ENCODE peak calls at places on chromosomes 7 and 10, in eight cellular contexts. M is heart right ventricle; K is CD8-positive, alpha-beta T cell; R is vagina; C is lung; V is uterus; N is GM23338; Q is esophagus squamous epithelium. O is an unnamed sample. For H3K36me3, the result is how much of the 10 kb centered on the place peaks cover.

GRCh38 chr10:17850526-17850925 is 41.4 kb downstream of the MRC1 start:
- DNase-seq in K (no peak), C (no peak), M (no peak), Q (no peak), V (no peak), N (peak), R (no peak), O (no peak)

GRCh38 chr10:7432884-7433726 is 22.3 kb upstream of the SFMBT2 start:
- DNase-seq in K (no peak), M (no peak), C (no peak), N (peak), Q (no peak), V (no peak), R (no peak), O (no peak)

GRCh38 chr10:28661035-28661434 is 16.3 kb upstream of the BAMBI start:
- DNase-seq in M (no peak), R (no peak), Q (no peak), C (no peak), N (no peak), V (no peak), K (no peak), O (no peak)

GRCh38 chr7:159032310-159032709 is 112.4 kb downstream of the VIPR2 start:
- DNase-seq in R (peak), M (no peak), Q (no peak), N (no peak), C (peak), K (no peak), V (no peak), O (peak)

GRCh38 chr10:116085333-116085732 is 187.7 kb downstream of the GFRA1 start:
- DNase-seq in K (no peak), Q (no peak), V (no peak), M (no peak), N (no peak), R (no peak), C (no peak), O (no peak)

GRCh38 chr7:11345621-11346020 is 371.9 kb downstream of the PHF14 start:
- DNase-seq in N (no peak), Q (no peak), V (no peak), R (no peak), M (no peak), C (no peak), K (no peak), O (no peak)

GRCh38 chr7:5681979-5682546 is 99.4 kb downstream of the RNF216 start:
- DNase-seq in Q (no peak), N (no peak), M (no peak), K (no peak), R (no peak), C (no peak), V (no peak), O (no peak)

GRCh38 chr10:88820990-88821389 is 18.5 kb downstream of the LIPM start:
- DNase-seq in N (no peak), M (no peak), C (no peak), R (no peak), Q (no peak), V (no peak), K (no peak), O (no peak)

GRCh38 chr7:43112088-43112940 is at the start of gene HECW1:
- DNase-seq in C (no peak), K (no peak), M (peak), R (no peak), V (no peak), N (peak), Q (no peak), O (no peak)

GRCh38 chr7:11539853-11540252 is 292.1 kb downstream of the THSD7A start:
- DNase-seq in K (no peak), Q (no peak), V (no peak), R (no peak), C (no peak), M (no peak), N (no peak), O (no peak)

GRCh38 chr7:144866189-144866588 is 30.3 kb upstream of the TPK1 start:
- DNase-seq in M (no peak), Q (no peak), K (no peak), V (no peak), C (no peak), R (no peak), N (no peak), O (no peak)

GRCh38 chr7:157446322-157446721 is 109.5 kb downstream of the DNAJB6 start:
- DNase-seq in Q (no peak), M (no peak), N (no peak), C (no peak), V (no peak), R (no peak), K (no peak), O (no peak)

GRCh38 chr7:95927781-95928180 is 155.4 kb downstream of the DYNC1I1 start:
- DNase-seq in K (no peak), M (peak), C (no peak), R (no peak), V (no peak), N (no peak), Q (no peak), O (no peak)

GRCh38 chr10:24202181-24202570 is 6.8 kb upstream of the KIAA1217 start:
- DNase-seq in R (no peak), Q (no peak), V (no peak), K (no peak), C (no peak), M (no peak), N (peak), O (peak)

DNA sequence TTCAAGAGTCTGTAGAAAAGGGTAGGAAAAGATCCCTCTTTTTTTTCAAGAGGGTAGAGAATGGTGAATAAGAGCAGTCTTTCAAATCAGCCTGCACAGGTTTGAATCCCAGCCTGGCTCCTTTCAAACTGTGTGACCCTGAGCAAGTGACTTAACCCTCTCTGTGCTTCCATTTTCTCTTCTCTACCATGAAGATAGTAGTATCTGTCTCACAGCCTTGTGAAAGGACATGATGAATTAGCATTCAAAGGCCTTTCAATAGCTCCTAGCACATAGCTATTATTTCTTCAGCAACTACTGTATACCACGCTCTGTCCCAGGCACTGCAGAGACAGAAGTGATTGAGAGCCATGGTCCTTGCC is 25.4 kb downstream of the LEP start:
- DNase-seq in K (no peak), M (no peak), Q (no peak), V (no peak), N (no peak), C (no peak), R (no peak), O (no peak)
- H3K4me3 ChIP-seq in K (no peak), M (no peak), Q (peak), V (no peak), N (peak), C (no peak), R (peak), O (no peak)

GRCh38 chr7:15507235-15507634 is 54.6 kb downstream of the AGMO start:
- DNase-seq in V (no peak), R (no peak), C (no peak), K (no peak), Q (no peak), N (no peak), M (no peak), O (no peak)

GRCh38 chr7:15507708-15508107 is 54.1 kb downstream of the AGMO start:
- DNase-seq in R (no peak), N (no peak), C (no peak), V (no peak), K (no peak), Q (no peak), M (no peak), O (no peak)

GRCh38 chr7:15504376-15504775 is 57.4 kb downstream of the AGMO start:
- DNase-seq in Q (no peak), C (no peak), K (no peak), V (no peak), R (no peak), N (no peak), M (no peak), O (no peak)

GRCh38 chr7:15505761-15506160 is 56.1 kb downstream of the AGMO start:
- DNase-seq in K (no peak), V (no peak), Q (no peak), M (no peak), C (no peak), N (no peak), R (no peak), O (no peak)

GRCh38 chr7:15503603-15504280 is 58.1 kb downstream of the AGMO start:
- DNase-seq in K (no peak), M (no peak), Q (no peak), R (no peak), N (no peak), C (no peak), V (no peak), O (no peak)
- TF ChIP-seq CTCF in K (no peak), M (no peak), Q (no peak), R (no peak), N (peak), C (no peak), V (no peak), O (no peak)

GRCh38 chr10:70223728-70224127 is 9.5 kb downstream of the PPA1 start:
- DNase-seq in K (no peak), R (no peak), C (no peak), V (no peak), N (no peak), Q (no peak), M (no peak), O (no peak)

GRCh38 chr10:70222340-70222794 is 10.9 kb downstream of the PPA1 start:
- DNase-seq in M (no peak), K (no peak), Q (no peak), V (no peak), C (no peak), R (no peak), N (no peak), O (no peak)

DNA sequence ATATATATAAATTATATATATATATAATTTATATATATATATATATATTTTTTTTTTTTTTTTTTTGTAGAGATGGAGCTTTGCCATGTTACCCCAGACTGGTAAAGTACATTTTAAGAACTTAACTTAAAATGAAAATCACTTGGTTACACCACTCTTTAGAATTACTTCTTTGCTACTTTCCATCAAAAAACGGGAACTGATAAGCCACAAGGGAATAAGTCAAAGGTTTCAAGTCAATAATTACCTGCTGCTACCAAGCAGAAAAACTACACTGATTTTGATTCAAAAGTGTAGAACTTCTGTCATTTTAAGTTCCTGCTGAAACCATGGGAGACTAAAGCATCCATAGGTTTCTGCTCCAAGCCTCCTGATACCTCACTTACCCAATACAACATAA is 12.2 kb downstream of the PPA1 start:
- DNase-seq in N (no peak), Q (no peak), R (no peak), M (no peak), C (no peak), V (no peak), K (no peak), O (no peak)
- H3K36me3 ChIP-seq in N (under half), Q (under half), R (under half), M (under half), C (under half), V (under half), K (under half), O (under half)

GRCh38 chr7:116950889-116951351 is 2.4 kb upstream of the ST7 start:
- DNase-seq in V (no peak), M (no peak), K (no peak), N (no peak), Q (no peak), C (peak), R (no peak), O (no peak)

GRCh38 chr7:116951366-116952292 is 1.7 kb upstream of the ST7 start:
- DNase-seq in N (no peak), V (no peak), C (no peak), M (no peak), R (no peak), Q (no peak), K (no peak), O (no peak)

GRCh38 chr7:116952640-116953371 is 495 bp upstream of the ST7 start:
- DNase-seq in K (no peak), Q (peak), C (peak), R (no peak), M (peak), N (peak), V (no peak), O (peak)

GRCh38 chr7:116949941-116950801 is 3.1 kb upstream of the ST7 start:
- DNase-seq in R (no peak), K (no peak), N (no peak), V (no peak), C (no peak), Q (no peak), M (no peak), O (no peak)

GRCh38 chr7:116948934-116949333 is 4.4 kb upstream of the ST7 start:
- DNase-seq in R (no peak), M (peak), N (no peak), K (no peak), V (no peak), C (peak), Q (no peak), O (no peak)
- H3K4me3 ChIP-seq in R (no peak), M (no peak), N (no peak), K (no peak), V (no peak), C (no peak), Q (no peak), O (no peak)

DNA sequence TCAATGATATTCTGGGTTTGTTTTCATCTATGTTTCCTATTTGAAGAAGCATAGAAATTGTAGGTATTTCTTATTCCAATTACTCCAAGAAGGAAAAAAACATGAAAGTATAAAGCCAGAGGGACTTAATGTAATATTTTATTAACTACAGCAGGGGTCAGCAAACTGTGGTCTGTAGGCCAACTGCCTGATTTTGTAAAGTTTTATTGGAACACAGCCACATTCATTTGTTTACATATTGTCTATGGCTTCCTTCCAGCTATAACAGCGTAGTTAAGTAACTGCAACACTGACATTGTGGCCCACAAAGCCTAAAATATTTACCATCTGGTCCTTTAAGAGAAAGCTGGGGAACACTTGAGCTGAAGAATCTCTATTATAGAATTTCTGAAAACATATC is 306.2 kb downstream of the BICC1 start:
- DNase-seq in N (no peak), K (no peak), Q (no peak), C (no peak), R (no peak), V (no peak), M (no peak), O (no peak)
- TF ChIP-seq CTCF in N (no peak), K (no peak), Q (no peak), C (no peak), R (no peak), V (no peak), M (no peak), O (no peak)

GRCh38 chr7:49060743-49061142 is 136.4 kb downstream of the CDC14C start:
- DNase-seq in R (no peak), C (no peak), Q (no peak), N (no peak), M (no peak), V (no peak), K (no peak), O (no peak)
- H3K36me3 ChIP-seq in R (under half), C (under half), Q (under half), N (under half), M (under half), V (under half), K (under half), O (under half)

DNA sequence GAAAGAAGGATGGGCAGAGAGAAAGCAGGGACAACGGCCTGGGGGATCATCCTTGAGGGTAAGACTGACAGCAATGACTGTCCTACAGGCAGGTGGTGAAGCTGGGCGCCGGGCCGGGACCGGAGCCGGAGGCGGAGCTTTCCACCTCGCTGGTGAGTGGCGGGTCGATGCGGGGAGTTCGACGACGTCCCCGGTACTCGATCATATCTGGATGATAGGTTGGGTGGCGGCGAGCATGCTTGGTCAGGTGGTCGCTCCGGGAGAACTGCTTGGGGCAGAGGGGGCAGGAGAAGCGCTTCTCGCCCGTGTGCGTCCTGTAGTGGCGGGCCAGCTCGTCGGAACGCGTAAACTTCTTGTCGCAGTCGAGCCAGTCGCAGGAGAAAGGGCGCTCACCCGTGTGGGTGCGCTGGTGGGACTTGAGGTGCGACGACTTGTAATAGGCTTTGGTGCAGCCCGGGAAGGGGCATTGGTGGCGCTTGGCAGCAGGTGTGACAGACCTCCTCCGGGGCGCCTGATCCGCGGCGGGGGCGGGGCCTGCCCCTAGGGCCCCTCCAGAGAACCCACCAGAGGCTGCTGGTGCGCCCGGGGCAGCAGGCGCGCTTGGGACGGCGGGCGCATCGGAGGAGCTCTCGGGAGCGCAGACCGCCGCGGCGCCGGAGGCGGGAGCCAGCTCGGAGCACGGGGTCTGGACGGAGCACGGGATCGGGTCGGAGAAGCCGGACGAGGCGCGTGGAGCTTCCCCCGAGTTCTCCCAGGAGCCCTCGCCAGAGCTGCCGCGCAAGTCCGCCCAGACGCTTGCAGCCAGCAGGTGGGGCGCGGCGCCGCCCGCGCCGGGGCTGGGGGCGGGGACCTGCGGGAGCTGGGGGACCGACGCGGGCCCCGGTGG is 784 bp downstream of the KLF14 start:
- DNase-seq in K (peak), V (peak), R (no peak), N (peak), Q (no peak), M (peak), C (no peak), O (peak)
- H3K4me3 ChIP-seq in K (peak), V (no peak), R (peak), N (peak), Q (peak), M (peak), C (peak), O (peak)

GRCh38 chr7:105578496-105578895 is 2.8 kb downstream of the EFCAB10 start:
- DNase-seq in M (no peak), K (no peak), N (no peak), Q (no peak), V (no peak), R (no peak), C (no peak), O (no peak)

GRCh38 chr7:105581066-105581811 is at the start of gene EFCAB10:
- DNase-seq in K (peak), C (peak), Q (no peak), V (no peak), M (peak), N (peak), R (peak), O (peak)

GRCh38 chr7:105577251-105577650 is 4.0 kb downstream of the EFCAB10 start:
- DNase-seq in V (no peak), K (no peak), R (no peak), N (no peak), Q (no peak), C (no peak), M (no peak), O (no peak)

GRCh38 chr7:105583061-105583460 is 1.8 kb upstream of the EFCAB10 start:
- DNase-seq in R (no peak), Q (no peak), N (no peak), C (no peak), K (no peak), M (no peak), V (no peak), O (no peak)

DNA sequence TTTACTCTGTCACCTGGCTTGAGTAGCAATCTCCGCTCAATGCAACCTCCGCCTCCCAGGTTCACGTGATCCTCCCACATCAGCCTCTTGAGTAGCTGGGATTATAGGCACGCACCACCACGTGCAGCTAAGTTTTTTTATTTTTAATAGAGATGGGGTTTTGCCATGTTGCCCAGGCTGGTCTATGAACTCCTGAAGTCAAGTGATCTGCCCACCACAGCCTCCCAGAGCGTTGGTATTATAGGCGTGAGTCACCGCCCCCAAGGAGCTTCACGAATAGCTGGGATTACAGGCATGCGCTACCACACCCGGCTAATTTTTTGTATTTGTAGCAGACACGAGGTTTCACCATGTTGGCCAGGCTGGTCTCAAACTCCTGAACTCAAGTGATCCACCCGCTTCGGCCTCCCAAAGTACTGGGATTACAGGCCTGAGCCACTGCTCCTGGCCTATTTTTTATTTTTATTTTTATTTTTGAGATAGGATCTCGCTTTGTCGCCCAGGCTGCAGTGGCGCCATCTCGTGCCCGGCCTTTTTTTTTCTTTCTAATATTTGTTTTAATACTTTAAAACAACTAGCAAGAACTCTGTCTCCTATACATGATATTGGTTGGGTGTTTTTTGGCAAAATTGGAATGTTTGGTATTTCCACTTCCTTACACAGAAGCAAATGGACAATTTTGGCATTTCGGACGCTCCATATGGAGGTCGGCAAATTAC is 1.1 kb downstream of the EFCAB10 start:
- DNase-seq in M (no peak), Q (no peak), R (no peak), V (no peak), N (peak), K (no peak), C (no peak), O (no peak)
- TF ChIP-seq CTCF in M (no peak), Q (no peak), R (no peak), V (no peak), N (peak), K (no peak), C (no peak), O (no peak)

DNA sequence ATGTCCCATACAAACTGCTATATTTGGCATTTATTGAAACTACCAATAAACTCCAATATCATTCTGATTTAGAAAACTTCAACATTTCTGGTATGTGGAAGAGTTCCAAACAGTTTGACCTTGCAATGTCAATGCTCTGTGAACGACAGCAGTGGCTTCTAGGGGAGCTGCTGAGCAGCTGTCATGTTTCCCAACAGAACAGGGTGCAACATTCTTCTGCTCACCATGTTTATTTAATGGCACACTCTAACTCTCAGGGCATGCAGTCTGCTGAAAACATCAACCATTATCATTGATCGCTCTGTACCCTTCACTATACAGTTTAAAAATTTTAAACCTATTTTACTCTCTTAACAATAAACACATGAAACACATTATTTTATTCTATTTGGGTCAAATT is 25.9 kb downstream of the LMOD2 start:
- DNase-seq in C (no peak), M (no peak), Q (no peak), R (no peak), N (no peak), V (no peak), K (no peak), O (peak)
- H3K36me3 ChIP-seq in C (under half), M (under half), Q (under half), R (under half), N (under half), V (under half), K (under half), O (under half)

O was measured in pancreas.